ENCODE peak calls at places on chromosomes 1 and 21, in five cellular contexts. P, V, U, D and F are unnamed samples. For H3K9me3, the result is how much of the 10 kb centered on the place peaks cover.

GRCh38 chr1:40382601-40383000 is 9.1 kb downstream of the SMAP2 start:
- ATAC-seq in V (no peak), D (peak), U (no peak), P (no peak), F (no peak)

GRCh38 chr1:54483875-54484437 is 64.1 kb upstream of the ACOT11 start:
- ATAC-seq in D (no peak), V (no peak), U (no peak), P (no peak), F (no peak)

GRCh38 chr1:21655748-21656147 is 13.4 kb downstream of the RAP1GAP start:
- ATAC-seq in P (no peak), U (peak), V (peak), D (peak), F (no peak)

GRCh38 chr21:39911286-39911685 is 44.0 kb downstream of the PCP4 start:
- ATAC-seq in V (no peak), P (no peak), D (peak), U (no peak), F (no peak)

GRCh38 chr1:199399996-199400714 is 627.4 kb upstream of the NR5A2 start:
- ATAC-seq in U (no peak), D (no peak), V (no peak), P (no peak), F (no peak)

GRCh38 chr1:109804660-109805059 is 40.9 kb upstream of the EPS8L3 start:
- ATAC-seq in P (no peak), D (no peak), U (no peak), V (no peak), F (no peak)

GRCh38 chr1:157844084-157844830 is 2.6 kb upstream of the CD5L start:
- ATAC-seq in D (no peak), V (no peak), P (no peak), U (no peak), F (no peak)

GRCh38 chr1:182777386-182777785 is 12.2 kb upstream of the NPL start:
- ATAC-seq in U (no peak), V (no peak), P (no peak), D (no peak), F (no peak)

GRCh38 chr1:26046313-26047031 is 554 bp upstream of the SLC30A2 start:
- ATAC-seq in D (no peak), U (peak), V (peak), P (peak), F (no peak)

GRCh38 chr1:183339556-183340167 is 78.5 kb downstream of the NMNAT2 start:
- ATAC-seq in P (no peak), D (no peak), V (no peak), U (no peak), F (no peak)

GRCh38 chr21:30707409-30707808 is 11.2 kb downstream of the KRTAP21-3 start:
- ATAC-seq in V (no peak), U (no peak), P (no peak), D (no peak), F (no peak)

GRCh38 chr21:34345091-34345871 is 18.5 kb upstream of the KCNE2 start:
- ATAC-seq in V (no peak), D (no peak), U (no peak), P (peak), F (peak)

GRCh38 chr1:193462629-193463320 is 276.4 kb upstream of the B3GALT2 start:
- ATAC-seq in U (no peak), V (no peak), P (no peak), D (no peak), F (no peak)

GRCh38 chr1:31372961-31373896 is at the start of gene FABP3:
- ATAC-seq in U (peak), D (peak), P (peak), V (no peak), F (peak)

GRCh38 chr1:236848274-236848925 is 53.3 kb downstream of the MTR start:
- ATAC-seq in D (no peak), V (no peak), P (no peak), U (no peak), F (no peak)

GRCh38 chr1:119646521-119647227 is 1.4 kb downstream of the ZNF697 start:
- ATAC-seq in U (no peak), P (no peak), D (peak), V (no peak), F (no peak)

GRCh38 chr21:34820051-34820450 is 151.3 kb downstream of the CLIC6 start:
- ATAC-seq in P (no peak), U (no peak), D (peak), V (peak), F (no peak)

GRCh38 chr1:172399369-172400072 is 21.0 kb upstream of the C1orf105 start:
- ATAC-seq in D (peak), P (peak), U (peak), V (peak), F (peak)

GRCh38 chr1:79353224-79353623 is 346.7 kb upstream of the ADGRL4 start:
- ATAC-seq in P (no peak), V (peak), D (no peak), U (peak), F (no peak)

GRCh38 chr21:31931644-31932469 is 59.0 kb downstream of the HUNK start:
- ATAC-seq in P (no peak), U (peak), V (no peak), D (no peak), F (no peak)

GRCh38 chr1:156599811-156600210 is 1.5 kb downstream of the GPATCH4 start:
- ATAC-seq in V (peak), D (peak), P (no peak), U (peak), F (no peak)

GRCh38 chr1:113340038-113340437 is 50.3 kb upstream of the MAGI3 start:
- ATAC-seq in D (no peak), U (no peak), P (no peak), V (no peak), F (no peak)

GRCh38 chr1:244394851-244395765 is 56.6 kb downstream of the ADSS2 start:
- ATAC-seq in V (peak), U (peak), P (peak), D (peak), F (peak)

GRCh38 chr1:114296413-114296812 is 142.7 kb upstream of the SYT6 start:
- ATAC-seq in V (no peak), D (no peak), U (no peak), P (no peak), F (no peak)

GRCh38 chr1:38242506-38242905 is 195.9 kb upstream of the POU3F1 start:
- ATAC-seq in U (no peak), P (no peak), D (no peak), V (no peak), F (no peak)

GRCh38 chr1:200692321-200692720 is 22.6 kb upstream of the DDX59 start:
- ATAC-seq in P (no peak), U (no peak), V (no peak), D (no peak), F (no peak)

GRCh38 chr1:41294213-41294612 is 52.1 kb upstream of the SCMH1 start:
- ATAC-seq in V (no peak), U (no peak), P (no peak), D (no peak), F (no peak)

GRCh38 chr1:157700711-157701110 is at the start of gene FCRL3:
- ATAC-seq in D (no peak), P (no peak), U (no peak), V (no peak), F (no peak)

GRCh38 chr1:23366146-23366545 is 3.5 kb downstream of the ZNF436 start:
- ATAC-seq in P (no peak), V (no peak), U (no peak), D (no peak), F (no peak)

GRCh38 chr1:23357112-23357908 is 12.3 kb downstream of the ZNF436 start:
- ATAC-seq in V (no peak), D (no peak), U (no peak), P (no peak), F (no peak)

GRCh38 chr1:23358310-23358709 is 11.3 kb downstream of the ZNF436 start:
- ATAC-seq in V (no peak), D (no peak), U (no peak), P (no peak), F (no peak)

GRCh38 chr1:23366598-23366997 is 3.0 kb downstream of the ZNF436 start:
- ATAC-seq in U (no peak), D (no peak), V (no peak), P (no peak), F (no peak)

GRCh38 chr1:23362218-23362713 is 7.4 kb downstream of the ZNF436 start:
- ATAC-seq in U (no peak), P (no peak), D (peak), V (no peak), F (no peak)
- H3K9me3 ChIP-seq in U (under half), P (under half), D (under half), V (half or more), F (half or more)

DNA sequence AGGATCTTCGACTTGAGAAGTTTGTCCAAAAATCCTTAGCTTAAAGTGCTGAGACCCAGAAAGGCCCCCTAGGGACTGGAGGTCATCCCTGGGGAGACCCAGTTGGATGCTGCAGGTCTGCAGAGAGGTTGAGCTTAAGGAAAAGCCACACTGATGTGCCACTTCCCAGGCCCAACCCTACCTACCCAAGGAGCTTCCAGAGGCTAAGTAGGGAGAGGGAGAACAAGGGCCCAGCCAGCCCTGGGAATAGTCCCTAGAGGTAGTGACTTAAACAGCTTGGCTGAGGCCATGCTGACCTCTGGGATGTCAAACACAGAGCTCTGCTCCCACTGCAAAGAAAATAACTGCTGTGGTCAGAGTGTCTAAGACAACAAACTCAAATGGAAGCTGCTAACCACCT is 693.7 kb downstream of the MATN1 start:
- ATAC-seq in V (no peak), P (no peak), D (no peak), U (no peak), F (no peak)
- TF ChIP-seq EP300 in V (no peak), P (no peak), D (no peak), U (no peak), F (no peak)

DNA sequence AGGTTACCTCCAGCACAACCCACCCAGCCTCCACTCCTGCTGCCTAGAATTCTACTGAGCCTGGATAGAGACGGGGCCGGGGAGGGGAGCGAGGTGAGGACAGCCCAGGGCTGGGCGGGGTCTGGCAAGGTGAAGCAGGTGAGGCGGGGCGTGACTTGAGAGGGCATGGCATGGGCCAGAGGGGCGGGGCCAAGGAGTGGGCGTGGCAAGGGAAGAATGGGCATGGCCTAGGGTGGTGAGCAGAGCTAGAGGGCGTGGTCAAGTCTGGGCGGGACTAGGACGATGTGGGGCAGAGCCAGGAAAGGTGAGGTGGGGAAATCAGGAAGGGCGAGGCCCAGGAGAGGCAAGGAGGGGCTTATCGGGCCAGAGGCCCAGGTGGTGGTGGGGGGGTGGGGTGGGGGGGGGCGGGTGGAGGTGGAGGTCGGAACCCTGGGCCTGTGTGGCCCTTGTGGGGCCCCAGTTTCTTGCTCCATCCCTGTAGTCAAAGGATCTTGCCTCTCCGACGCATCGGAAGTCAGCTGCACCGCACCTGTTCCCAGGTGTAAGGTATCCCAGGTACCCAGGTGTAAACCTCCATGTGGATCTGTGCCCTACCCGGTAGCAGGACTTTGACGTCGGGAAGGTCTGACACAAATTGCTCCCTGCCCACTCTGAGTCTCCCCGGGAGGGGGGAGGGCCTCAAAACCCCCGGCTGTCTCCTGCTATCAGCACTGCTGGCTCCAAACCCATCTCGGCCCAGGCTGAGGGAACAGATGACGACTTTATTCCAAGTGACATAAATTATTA is 32.8 kb upstream of the UTS2 start:
- ATAC-seq in U (no peak), P (peak), D (peak), V (peak), F (no peak)
- H3K4me3 ChIP-seq in U (no peak), P (peak), D (no peak), V (no peak), F (no peak)

GRCh38 chr1:4703646-4704045 is 49.2 kb downstream of the AJAP1 start:
- ATAC-seq in P (no peak), D (no peak), V (no peak), U (no peak), F (no peak)
- H3K9me3 ChIP-seq in P (under half), D (under half), V (under half), U (under half), F (under half)

GRCh38 chr1:17061486-17062271 is 7.8 kb upstream of the SDHB start:
- ATAC-seq in V (no peak), D (no peak), P (no peak), U (no peak), F (no peak)
- TF ChIP-seq EP300 in V (no peak), D (no peak), P (no peak), U (no peak), F (no peak)

GRCh38 chr1:59146651-59147358 is 150.1 kb upstream of the FGGY start:
- ATAC-seq in U (peak), P (peak), V (peak), D (peak), F (peak)

GRCh38 chr1:59144959-59145358 is 151.9 kb upstream of the FGGY start:
- ATAC-seq in U (no peak), D (no peak), P (no peak), V (no peak), F (no peak)

GRCh38 chr1:59142663-59143487 is 154.0 kb upstream of the FGGY start:
- ATAC-seq in D (no peak), U (peak), P (no peak), V (peak), F (peak)

GRCh38 chr1:59143824-59144223 is 153.1 kb upstream of the FGGY start:
- ATAC-seq in P (no peak), V (peak), U (peak), D (no peak), F (no peak)

GRCh38 chr1:59146056-59146455 is 150.8 kb upstream of the FGGY start:
- ATAC-seq in U (no peak), D (no peak), P (no peak), V (no peak), F (no peak)
- H3K4me3 ChIP-seq in U (peak), D (no peak), P (no peak), V (peak), F (peak)

DNA sequence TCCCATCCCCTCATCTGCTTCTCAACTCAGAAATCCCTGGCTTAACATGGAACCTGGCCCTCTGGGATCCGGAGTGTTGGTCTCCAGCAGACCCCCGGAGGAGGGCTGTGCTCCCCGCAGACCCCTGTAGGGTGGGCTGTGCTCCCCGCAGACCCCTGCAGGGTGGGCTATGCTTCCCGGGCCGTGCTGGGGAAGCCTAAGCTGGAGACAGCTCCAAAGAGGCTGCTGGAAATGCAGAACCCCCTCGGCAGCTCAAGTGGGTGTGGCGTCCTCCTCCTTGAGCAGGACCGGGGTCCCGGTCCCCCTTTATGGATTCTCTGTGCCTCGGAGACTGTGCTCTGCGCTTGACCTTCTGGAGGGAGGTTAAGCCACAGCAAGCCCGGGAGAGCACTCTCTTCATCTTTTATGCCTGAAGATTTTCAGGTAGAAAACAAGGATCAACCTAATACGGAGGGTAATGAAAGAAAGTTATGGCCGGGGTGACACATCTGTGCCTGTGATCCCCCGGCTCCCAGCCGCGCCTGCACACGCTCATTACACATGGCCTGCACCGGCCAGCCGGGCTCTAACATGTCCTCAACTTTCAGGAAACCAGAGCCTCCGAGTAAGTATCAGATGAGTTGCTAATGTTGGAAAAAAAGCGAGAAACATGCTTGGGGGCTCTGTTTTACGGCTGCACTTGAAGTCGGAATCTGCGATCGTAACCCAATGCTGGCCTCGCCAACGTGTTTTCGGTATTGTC is 87.7 kb upstream of the ACTRT2 start:
- ATAC-seq in V (no peak), U (no peak), D (no peak), P (no peak), F (no peak)
- H3K9me3 ChIP-seq in V (under half), U (under half), D (under half), P (under half), F (under half)

DNA sequence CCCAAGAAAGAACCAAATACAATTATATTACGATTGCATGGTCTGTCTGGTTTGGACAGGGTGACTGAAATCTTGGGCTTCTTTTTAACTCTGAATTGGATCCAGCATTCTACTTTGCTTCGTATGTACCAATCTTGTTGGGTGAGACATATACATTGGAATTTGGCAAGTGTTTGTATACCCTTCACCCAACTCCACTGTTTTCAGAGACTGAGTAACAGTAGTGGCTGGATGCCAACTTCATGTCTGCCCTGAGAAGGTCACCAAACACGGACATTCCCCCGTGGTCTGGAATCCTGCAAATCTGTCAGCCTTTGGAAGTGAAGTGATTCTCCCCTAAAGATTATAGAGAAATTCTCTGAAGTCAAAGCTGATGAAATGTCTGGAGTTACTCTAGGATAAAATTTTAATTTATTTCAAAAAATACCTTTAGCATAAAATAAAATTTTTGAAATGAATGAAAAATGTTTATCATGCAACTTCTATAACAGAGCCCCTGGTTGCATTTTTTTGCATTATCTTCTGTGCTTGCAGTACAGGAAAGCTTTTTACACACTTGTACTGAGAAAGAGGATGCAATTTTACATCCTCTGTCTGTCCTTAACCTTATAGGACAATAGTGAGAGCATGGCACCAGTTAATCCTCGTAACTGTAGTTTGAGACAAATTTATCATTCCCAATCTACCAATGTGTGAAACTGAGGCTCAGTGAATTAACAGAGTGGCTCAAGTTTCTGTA is 201.8 kb downstream of the DISC1 start:
- ATAC-seq in P (no peak), V (peak), D (no peak), U (peak), F (no peak)
- TF ChIP-seq EP300 in P (no peak), V (peak), D (no peak), U (no peak), F (no peak)